ENCODE peak calls at places on chromosomes 4 and X, in eight cellular contexts. M is body of pancreas; V is heart right ventricle; C is uterus; X is transverse colon; J is MM.1S; R is effector memory CD4-positive, alpha-beta T cell; B is mucosa of descending colon. Y is an unnamed sample. For H3K9me3, the result is how much of the 10 kb centered on the place peaks cover.

GRCh38 chr4:878796-879729 is 53.1 kb downstream of the GAK start:
- DNase-seq in V (no peak), R (no peak), J (no peak), B (no peak), C (no peak), X (no peak), M (no peak), Y (no peak)

GRCh38 chr4:118684873-118685811 is at the start of gene METTL14:
- DNase-seq in X (peak), M (peak), J (peak), B (peak), R (peak), C (peak), V (peak), Y (peak)

GRCh38 chr4:1012031-1012739 is 759 bp downstream of the FGFRL1 start:
- DNase-seq in R (peak), M (peak), V (peak), C (peak), J (no peak), X (peak), B (peak), Y (no peak)

GRCh38 chr4:146577111-146577510 is 55.4 kb upstream of the SLC10A7 start:
- DNase-seq in J (no peak), B (no peak), R (no peak), M (no peak), C (no peak), V (no peak), X (no peak), Y (no peak)

GRCh38 chrX:134669378-134670098 is 11.3 kb upstream of the PLAC1 start:
- DNase-seq in B (no peak), R (no peak), J (no peak), X (peak), C (peak), V (peak), M (peak), Y (no peak)

GRCh38 chr4:23978031-23978430 is 88.2 kb upstream of the PPARGC1A start:
- DNase-seq in J (no peak), R (no peak), B (no peak), C (no peak), M (no peak), X (no peak), V (no peak), Y (no peak)

GRCh38 chr4:102157984-102158383 is 187.3 kb downstream of the SLC39A8 start:
- DNase-seq in R (no peak), B (no peak), M (no peak), C (no peak), V (no peak), X (no peak), J (no peak), Y (no peak)

GRCh38 chrX:106484233-106484632 is 127.5 kb upstream of the RADX start:
- DNase-seq in X (no peak), R (no peak), V (no peak), M (no peak), C (no peak), J (peak), B (no peak), Y (no peak)

GRCh38 chrX:144616317-144616716 is 631.0 kb upstream of the SPANXN1 start:
- DNase-seq in J (no peak), X (no peak), R (no peak), M (no peak), C (no peak), B (no peak), V (no peak), Y (no peak)
- H3K9me3 ChIP-seq in J (under half), X (under half), R (under half), M (under half), C (under half), B (under half), V (under half), Y (under half)

GRCh38 chrX:155865193-155865592 is 16.0 kb upstream of the VAMP7 start:
- DNase-seq in V (no peak), X (no peak), M (no peak), C (no peak), J (no peak), B (no peak), R (no peak), Y (no peak)
- H3K9me3 ChIP-seq in V (under half), X (under half), M (under half), C (under half), J (under half), B (under half), R (under half), Y (under half)

DNA sequence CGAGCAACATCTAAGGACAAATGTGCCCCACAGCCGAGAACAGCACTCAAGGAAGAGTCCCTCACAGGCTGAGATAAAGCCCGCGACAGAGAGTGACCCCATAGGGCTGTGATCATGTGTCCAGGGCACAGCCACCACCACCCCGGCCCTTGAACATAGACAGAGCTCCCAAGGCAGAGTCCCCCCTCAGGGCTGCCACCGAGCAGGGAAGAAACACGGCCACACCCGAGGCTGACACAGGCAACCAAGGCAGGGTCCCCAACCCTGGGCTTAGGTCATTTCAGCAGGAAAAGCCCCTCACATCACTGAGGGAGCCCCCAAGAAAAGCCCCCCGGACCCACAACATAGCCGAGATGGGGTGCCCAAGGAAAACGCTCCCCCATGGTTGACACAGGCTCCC is 463 bp downstream of the CT45A10 start:
- DNase-seq in V (no peak), M (no peak), C (no peak), J (no peak), B (no peak), X (no peak), R (no peak), Y (no peak)
- H3K9me3 ChIP-seq in V (under half), M (under half), C (under half), J (under half), B (under half), X (under half), R (under half), Y (under half)

DNA sequence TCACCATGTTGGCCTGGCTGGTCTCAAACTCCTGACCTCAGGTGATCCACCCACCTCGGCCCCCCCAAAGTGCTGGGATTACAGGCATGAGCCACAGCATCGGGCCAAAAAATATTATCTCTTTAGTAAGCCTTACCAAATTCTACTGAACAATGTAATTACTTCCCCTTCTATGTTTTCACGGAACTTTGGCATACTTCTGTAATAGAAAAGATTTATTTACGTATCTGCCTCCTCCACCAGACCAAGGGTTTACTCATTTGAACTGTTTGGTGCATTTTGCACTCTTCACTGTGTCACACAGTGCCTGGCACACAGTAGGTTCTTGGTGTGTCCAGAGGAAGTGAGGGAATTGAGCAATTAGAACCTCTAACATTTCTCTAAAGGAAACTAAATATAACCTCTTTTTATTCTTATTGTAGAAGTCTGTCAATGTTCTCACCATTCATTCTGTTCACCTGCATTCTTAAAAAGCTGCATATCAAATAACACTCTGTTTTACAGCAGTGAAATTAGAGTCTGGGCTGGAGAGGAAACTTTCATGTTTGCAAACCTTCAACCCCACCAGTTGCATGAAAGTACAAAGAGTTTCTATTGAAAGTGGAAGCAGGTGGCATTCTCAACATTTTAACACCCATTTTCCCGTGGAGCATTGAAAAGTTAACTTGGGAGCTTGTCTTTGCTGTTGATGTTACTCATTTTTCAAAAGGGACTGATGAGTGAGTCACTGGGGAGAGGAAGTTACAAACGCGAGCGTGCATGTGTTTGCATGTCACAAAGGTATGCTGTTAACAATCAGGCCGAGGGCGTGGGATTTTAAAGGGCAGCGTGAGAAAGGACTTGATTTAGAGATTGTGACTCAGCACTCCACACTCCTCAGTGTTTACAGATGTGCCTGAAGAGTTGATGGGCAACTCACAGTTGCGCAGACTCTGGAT is 314.1 kb downstream of the STK32B start:
- DNase-seq in V (no peak), R (no peak), M (peak), C (no peak), J (peak), B (no peak), X (peak), Y (no peak)
- H3K9me3 ChIP-seq in V (under half), R (under half), M (under half), C (under half), J (under half), B (under half), X (under half), Y (under half)